ENCODE peak calls at places on chromosome 4, in seven cellular contexts. One of them, this sample, is unnamed. For H3K36me3, the result is how much of the 10 kb centered on the place peaks cover.

GRCh38 chr4:100823066-100823992 is 305.5 kb upstream of the EMCN start:
- DNase-seq in ovary: no peak
- DNase-seq in heart left ventricle: no peak
- DNase-seq in CD4-positive, alpha-beta memory T cell: no peak
- DNase-seq in upper lobe of right lung: no peak
- DNase-seq in tibial artery: no peak
- DNase-seq in CD4-positive, CD25-positive, alpha-beta regulatory T cell: no peak
- DNase-seq in this sample: no peak

GRCh38 chr4:5980436-5981155 is 37.6 kb downstream of the C4orf50 start:
- DNase-seq in ovary: no peak
- DNase-seq in heart left ventricle: no peak
- DNase-seq in CD4-positive, alpha-beta memory T cell: no peak
- DNase-seq in upper lobe of right lung: no peak
- DNase-seq in tibial artery: peak
- DNase-seq in CD4-positive, CD25-positive, alpha-beta regulatory T cell: no peak
- DNase-seq in this sample: no peak

GRCh38 chr4:89797117-89797516 is 39.8 kb downstream of the SNCA start:
- DNase-seq in ovary: no peak
- DNase-seq in heart left ventricle: peak
- DNase-seq in CD4-positive, alpha-beta memory T cell: no peak
- DNase-seq in upper lobe of right lung: no peak
- DNase-seq in tibial artery: no peak
- DNase-seq in CD4-positive, CD25-positive, alpha-beta regulatory T cell: no peak
- DNase-seq in this sample: no peak

GRCh38 chr4:48133668-48134444 is at the start of gene TXK:
- DNase-seq in ovary: no peak
- DNase-seq in heart left ventricle: no peak
- DNase-seq in CD4-positive, alpha-beta memory T cell: no peak
- DNase-seq in upper lobe of right lung: no peak
- DNase-seq in tibial artery: no peak
- DNase-seq in CD4-positive, CD25-positive, alpha-beta regulatory T cell: no peak
- DNase-seq in this sample: no peak

GRCh38 chr4:7757501-7758443 is 181.9 kb downstream of the AFAP1 start:
- DNase-seq in ovary: no peak
- DNase-seq in heart left ventricle: peak
- DNase-seq in CD4-positive, alpha-beta memory T cell: no peak
- DNase-seq in upper lobe of right lung: no peak
- DNase-seq in tibial artery: no peak
- DNase-seq in CD4-positive, CD25-positive, alpha-beta regulatory T cell: no peak
- DNase-seq in this sample: no peak

GRCh38 chr4:75781328-75781727 is 57.0 kb downstream of the USO1 start:
- DNase-seq in ovary: no peak
- DNase-seq in heart left ventricle: no peak
- DNase-seq in CD4-positive, alpha-beta memory T cell: no peak
- DNase-seq in upper lobe of right lung: no peak
- DNase-seq in tibial artery: no peak
- DNase-seq in CD4-positive, CD25-positive, alpha-beta regulatory T cell: no peak
- DNase-seq in this sample: no peak

GRCh38 chr4:10006236-10006603 is 15.1 kb downstream of the SLC2A9 start:
- DNase-seq in ovary: no peak
- DNase-seq in heart left ventricle: no peak
- DNase-seq in CD4-positive, alpha-beta memory T cell: no peak
- DNase-seq in upper lobe of right lung: no peak
- DNase-seq in tibial artery: peak
- DNase-seq in CD4-positive, CD25-positive, alpha-beta regulatory T cell: no peak
- DNase-seq in this sample: peak

GRCh38 chr4:2281575-2282343 is 19.9 kb upstream of the MXD4 start:
- DNase-seq in ovary: no peak
- DNase-seq in heart left ventricle: no peak
- DNase-seq in CD4-positive, alpha-beta memory T cell: peak
- DNase-seq in upper lobe of right lung: no peak
- DNase-seq in tibial artery: no peak
- DNase-seq in CD4-positive, CD25-positive, alpha-beta regulatory T cell: peak
- DNase-seq in this sample: peak

GRCh38 chr4:147778942-147779341 is 47.1 kb downstream of the ARHGAP10 start:
- DNase-seq in ovary: no peak
- DNase-seq in heart left ventricle: no peak
- DNase-seq in CD4-positive, alpha-beta memory T cell: no peak
- DNase-seq in upper lobe of right lung: no peak
- DNase-seq in tibial artery: no peak
- DNase-seq in CD4-positive, CD25-positive, alpha-beta regulatory T cell: no peak
- DNase-seq in this sample: no peak

GRCh38 chr4:2291705-2292651 is 30.1 kb upstream of the MXD4 start:
- DNase-seq in ovary: no peak
- DNase-seq in heart left ventricle: no peak
- DNase-seq in CD4-positive, alpha-beta memory T cell: no peak
- DNase-seq in upper lobe of right lung: no peak
- DNase-seq in tibial artery: no peak
- DNase-seq in CD4-positive, CD25-positive, alpha-beta regulatory T cell: no peak
- DNase-seq in this sample: no peak

GRCh38 chr4:85952518-85952917 is 407.3 kb downstream of the MAPK10 start:
- DNase-seq in ovary: no peak
- DNase-seq in heart left ventricle: no peak
- DNase-seq in CD4-positive, alpha-beta memory T cell: no peak
- DNase-seq in upper lobe of right lung: no peak
- DNase-seq in tibial artery: no peak
- DNase-seq in CD4-positive, CD25-positive, alpha-beta regulatory T cell: no peak
- DNase-seq in this sample: no peak

GRCh38 chr4:16157609-16158503 is 68.4 kb downstream of the TAPT1 start:
- DNase-seq in ovary: no peak
- DNase-seq in heart left ventricle: no peak
- DNase-seq in CD4-positive, alpha-beta memory T cell: no peak
- DNase-seq in upper lobe of right lung: no peak
- DNase-seq in tibial artery: no peak
- DNase-seq in CD4-positive, CD25-positive, alpha-beta regulatory T cell: no peak
- DNase-seq in this sample: no peak

GRCh38 chr4:130545596-130545995 is 1449.6 kb downstream of the C4orf33 start:
- DNase-seq in ovary: no peak
- DNase-seq in heart left ventricle: no peak
- DNase-seq in CD4-positive, alpha-beta memory T cell: no peak
- DNase-seq in upper lobe of right lung: no peak
- DNase-seq in tibial artery: no peak
- DNase-seq in CD4-positive, CD25-positive, alpha-beta regulatory T cell: no peak
- DNase-seq in this sample: no peak

GRCh38 chr4:126733301-126733700 is 899.5 kb upstream of the INTU start:
- DNase-seq in ovary: no peak
- DNase-seq in heart left ventricle: no peak
- DNase-seq in CD4-positive, alpha-beta memory T cell: no peak
- DNase-seq in upper lobe of right lung: no peak
- DNase-seq in tibial artery: no peak
- DNase-seq in CD4-positive, CD25-positive, alpha-beta regulatory T cell: no peak
- DNase-seq in this sample: no peak

GRCh38 chr4:153013202-153013988 is 77.3 kb downstream of the FHDC1 start:
- DNase-seq in ovary: no peak
- DNase-seq in heart left ventricle: no peak
- DNase-seq in CD4-positive, alpha-beta memory T cell: no peak
- DNase-seq in upper lobe of right lung: no peak
- DNase-seq in tibial artery: no peak
- DNase-seq in CD4-positive, CD25-positive, alpha-beta regulatory T cell: no peak
- DNase-seq in this sample: no peak

GRCh38 chr4:76546282-76547166 is 111.5 kb downstream of the SHROOM3 start:
- DNase-seq in ovary: no peak
- DNase-seq in heart left ventricle: no peak
- DNase-seq in CD4-positive, alpha-beta memory T cell: no peak
- DNase-seq in upper lobe of right lung: no peak
- DNase-seq in tibial artery: peak
- DNase-seq in CD4-positive, CD25-positive, alpha-beta regulatory T cell: no peak
- DNase-seq in this sample: no peak

GRCh38 chr4:140003851-140004579 is 150.0 kb downstream of the MAML3 start:
- DNase-seq in ovary: no peak
- DNase-seq in heart left ventricle: no peak
- DNase-seq in CD4-positive, alpha-beta memory T cell: no peak
- DNase-seq in upper lobe of right lung: no peak
- DNase-seq in tibial artery: no peak
- DNase-seq in CD4-positive, CD25-positive, alpha-beta regulatory T cell: no peak
- DNase-seq in this sample: no peak

GRCh38 chr4:101187837-101188236 is 159.5 kb downstream of the PPP3CA start:
- DNase-seq in ovary: no peak
- DNase-seq in heart left ventricle: no peak
- DNase-seq in CD4-positive, alpha-beta memory T cell: peak
- DNase-seq in upper lobe of right lung: no peak
- DNase-seq in tibial artery: no peak
- DNase-seq in CD4-positive, CD25-positive, alpha-beta regulatory T cell: no peak
- DNase-seq in this sample: peak

GRCh38 chr4:3792813-3793212 is 26.6 kb downstream of the ADRA2C start:
- DNase-seq in ovary: no peak
- DNase-seq in heart left ventricle: no peak
- DNase-seq in CD4-positive, alpha-beta memory T cell: no peak
- DNase-seq in upper lobe of right lung: no peak
- DNase-seq in tibial artery: no peak
- DNase-seq in CD4-positive, CD25-positive, alpha-beta regulatory T cell: no peak
- DNase-seq in this sample: no peak

GRCh38 chr4:98509641-98510170 is 148.7 kb downstream of the TSPAN5 start:
- DNase-seq in ovary: no peak
- DNase-seq in heart left ventricle: no peak
- DNase-seq in CD4-positive, alpha-beta memory T cell: no peak
- DNase-seq in upper lobe of right lung: no peak
- DNase-seq in tibial artery: no peak
- DNase-seq in CD4-positive, CD25-positive, alpha-beta regulatory T cell: no peak
- DNase-seq in this sample: no peak

GRCh38 chr4:87011340-87012034 is 76.7 kb downstream of the AFF1 start:
- DNase-seq in ovary: no peak
- DNase-seq in heart left ventricle: no peak
- DNase-seq in CD4-positive, alpha-beta memory T cell: no peak
- DNase-seq in upper lobe of right lung: no peak
- DNase-seq in tibial artery: no peak
- DNase-seq in CD4-positive, CD25-positive, alpha-beta regulatory T cell: no peak
- DNase-seq in this sample: no peak

GRCh38 chr4:17491196-17491595 is 20.7 kb downstream of the QDPR start:
- DNase-seq in ovary: no peak
- DNase-seq in heart left ventricle: no peak
- DNase-seq in CD4-positive, alpha-beta memory T cell: no peak
- DNase-seq in upper lobe of right lung: no peak
- DNase-seq in tibial artery: no peak
- DNase-seq in CD4-positive, CD25-positive, alpha-beta regulatory T cell: no peak
- DNase-seq in this sample: no peak
- H3K36me3 ChIP-seq in ovary: under half
- H3K36me3 ChIP-seq in heart left ventricle: half or more
- H3K36me3 ChIP-seq in CD4-positive, alpha-beta memory T cell: under half
- H3K36me3 ChIP-seq in upper lobe of right lung: half or more
- H3K36me3 ChIP-seq in tibial artery: half or more
- H3K36me3 ChIP-seq in CD4-positive, CD25-positive, alpha-beta regulatory T cell: under half
- H3K36me3 ChIP-seq in this sample: under half

GRCh38 chr4:168474660-168475320 is 5.5 kb downstream of the DDX60L start:
- DNase-seq in ovary: no peak
- DNase-seq in heart left ventricle: no peak
- DNase-seq in CD4-positive, alpha-beta memory T cell: no peak
- DNase-seq in upper lobe of right lung: no peak
- DNase-seq in tibial artery: no peak
- DNase-seq in CD4-positive, CD25-positive, alpha-beta regulatory T cell: no peak
- DNase-seq in this sample: no peak

GRCh38 chr4:168478868-168479267 is 1.4 kb downstream of the DDX60L start:
- DNase-seq in ovary: no peak
- DNase-seq in heart left ventricle: no peak
- DNase-seq in CD4-positive, alpha-beta memory T cell: no peak
- DNase-seq in upper lobe of right lung: no peak
- DNase-seq in tibial artery: no peak
- DNase-seq in CD4-positive, CD25-positive, alpha-beta regulatory T cell: no peak
- DNase-seq in this sample: no peak

GRCh38 chr4:168475745-168476144 is 4.5 kb downstream of the DDX60L start:
- DNase-seq in ovary: no peak
- DNase-seq in heart left ventricle: no peak
- DNase-seq in CD4-positive, alpha-beta memory T cell: no peak
- DNase-seq in upper lobe of right lung: no peak
- DNase-seq in tibial artery: no peak
- DNase-seq in CD4-positive, CD25-positive, alpha-beta regulatory T cell: no peak
- DNase-seq in this sample: no peak

DNA sequence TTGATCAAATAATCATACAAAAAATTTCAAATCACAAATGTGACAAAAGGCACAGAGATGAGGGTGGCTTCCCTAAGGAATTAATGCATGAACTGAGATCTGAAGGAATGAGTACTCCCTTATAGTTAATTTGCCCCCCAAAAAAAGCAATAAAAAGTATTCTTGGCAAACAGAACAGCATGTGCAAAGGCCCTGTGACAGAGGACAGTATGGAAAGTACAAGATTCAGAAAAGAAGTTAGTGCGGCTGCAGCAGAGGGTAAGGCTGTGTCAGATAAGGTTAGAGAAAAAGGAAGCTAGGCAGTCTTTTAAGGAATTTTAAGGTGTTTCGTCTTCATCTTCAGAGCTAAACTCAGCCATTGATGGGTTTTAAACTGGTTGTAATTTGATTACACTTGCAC is 7.4 kb downstream of the DDX60L start:
- DNase-seq in ovary: no peak
- DNase-seq in heart left ventricle: no peak
- DNase-seq in CD4-positive, alpha-beta memory T cell: no peak
- DNase-seq in upper lobe of right lung: no peak
- DNase-seq in tibial artery: no peak
- DNase-seq in CD4-positive, CD25-positive, alpha-beta regulatory T cell: no peak
- DNase-seq in this sample: no peak
- H3K36me3 ChIP-seq in ovary: under half
- H3K36me3 ChIP-seq in heart left ventricle: under half
- H3K36me3 ChIP-seq in CD4-positive, alpha-beta memory T cell: under half
- H3K36me3 ChIP-seq in upper lobe of right lung: under half
- H3K36me3 ChIP-seq in tibial artery: under half
- H3K36me3 ChIP-seq in CD4-positive, CD25-positive, alpha-beta regulatory T cell: under half
- H3K36me3 ChIP-seq in this sample: under half

DNA sequence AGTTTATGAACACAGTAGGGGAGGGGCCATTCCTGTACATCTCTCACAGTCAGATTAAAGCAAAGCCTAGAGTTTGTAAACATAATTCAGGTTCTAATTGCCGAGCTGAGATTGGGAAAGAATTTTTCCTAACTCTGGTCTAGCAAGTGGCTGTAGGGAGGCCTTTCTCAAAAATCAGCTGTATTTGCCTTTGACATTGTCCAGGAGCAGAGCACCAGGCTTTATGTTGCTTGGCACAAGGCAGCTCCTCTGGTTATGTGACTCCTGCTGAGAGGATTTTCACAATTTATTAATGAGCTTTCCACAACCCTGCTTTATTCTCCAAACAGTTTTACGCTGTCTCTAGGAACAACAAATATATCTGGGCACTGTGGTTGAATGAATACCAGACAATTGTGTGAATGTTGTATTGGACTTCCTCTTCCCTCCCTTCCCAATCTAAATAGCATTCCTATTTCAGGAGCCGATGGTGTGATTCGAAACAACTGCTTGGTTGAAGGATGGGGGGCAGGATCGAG is 14.9 kb downstream of the LSM6 start:
- DNase-seq in ovary: no peak
- DNase-seq in heart left ventricle: no peak
- DNase-seq in CD4-positive, alpha-beta memory T cell: no peak
- DNase-seq in upper lobe of right lung: no peak
- DNase-seq in tibial artery: no peak
- DNase-seq in CD4-positive, CD25-positive, alpha-beta regulatory T cell: no peak
- DNase-seq in this sample: no peak
- H3K36me3 ChIP-seq in ovary: under half
- H3K36me3 ChIP-seq in heart left ventricle: half or more
- H3K36me3 ChIP-seq in CD4-positive, alpha-beta memory T cell: under half
- H3K36me3 ChIP-seq in upper lobe of right lung: half or more
- H3K36me3 ChIP-seq in tibial artery: under half
- H3K36me3 ChIP-seq in CD4-positive, CD25-positive, alpha-beta regulatory T cell: half or more
- H3K36me3 ChIP-seq in this sample: half or more

DNA sequence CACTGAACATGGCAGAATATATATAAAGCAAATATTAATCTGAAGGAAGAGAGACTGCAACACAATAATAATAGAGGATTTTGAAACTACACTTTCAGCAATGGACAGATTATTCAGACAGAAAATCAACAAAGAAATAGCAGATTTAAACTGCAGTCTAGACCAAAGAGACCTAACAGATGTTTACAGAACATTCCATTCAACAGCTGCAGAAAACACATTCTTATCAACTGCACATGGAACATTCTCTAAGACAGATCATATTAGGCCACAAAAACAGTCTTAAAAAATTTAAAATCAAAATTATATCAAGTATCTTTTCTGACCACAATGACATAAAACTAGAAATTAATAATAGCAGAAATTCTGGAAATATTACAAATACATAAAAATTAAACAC is 27.1 kb downstream of the CENPE start:
- DNase-seq in ovary: no peak
- DNase-seq in heart left ventricle: no peak
- DNase-seq in CD4-positive, alpha-beta memory T cell: no peak
- DNase-seq in upper lobe of right lung: no peak
- DNase-seq in tibial artery: no peak
- DNase-seq in CD4-positive, CD25-positive, alpha-beta regulatory T cell: no peak
- DNase-seq in this sample: no peak
- H3K36me3 ChIP-seq in ovary: under half
- H3K36me3 ChIP-seq in heart left ventricle: under half
- H3K36me3 ChIP-seq in CD4-positive, alpha-beta memory T cell: under half
- H3K36me3 ChIP-seq in upper lobe of right lung: under half
- H3K36me3 ChIP-seq in tibial artery: under half
- H3K36me3 ChIP-seq in CD4-positive, CD25-positive, alpha-beta regulatory T cell: under half
- H3K36me3 ChIP-seq in this sample: half or more

This sample was measured in OCI-LY7.